ENCODE peak calls at places on chromosomes 13 and 19, in ten cellular contexts. E is HEK293T; Z is stomach; L is HL-60; A is A549; C is NCI-H1105 treated with DMSO at 0.1 percent for 48 hours; B is left colon; K is activated gamma-delta T cell; H is NCI-H2081; X is activated naive CD4-positive, alpha-beta T cell treated with anti-CD3 and anti-CD28 coated beads for 36 hours. O is an unnamed sample.

GRCh38 chr19:1173160-1173844 is 766 bp downstream of the SBNO2 start:
- DNase-seq in E (no peak), Z (no peak), L (peak), A (no peak), C (no peak), B (peak), K (no peak), H (no peak), X (peak), O (peak)

GRCh38 chr19:54106716-54107115 is 4.1 kb downstream of the NDUFA3 start:
- DNase-seq in E (no peak), Z (no peak), L (no peak), A (no peak), C (no peak), B (no peak), K (no peak), H (no peak), X (no peak), O (no peak)

GRCh38 chr13:75129331-75129730 is 352.6 kb downstream of the TBC1D4 start:
- DNase-seq in E (no peak), Z (no peak), L (no peak), A (no peak), C (no peak), B (no peak), K (no peak), H (no peak), X (no peak), O (no peak)

GRCh38 chr13:44974056-44974798 is 15.0 kb downstream of the NUFIP1 start:
- DNase-seq in E (no peak), Z (peak), L (no peak), A (no peak), C (no peak), B (peak), K (no peak), H (no peak), X (no peak), O (peak)

GRCh38 chr13:81929988-81930387 is 1589.1 kb upstream of the SPRY2 start:
- DNase-seq in E (peak), Z (no peak), L (no peak), A (no peak), C (peak), B (no peak), K (no peak), H (peak), X (no peak), O (peak)

GRCh38 chr13:43434185-43434584 is 352.6 kb downstream of the ENOX1 start:
- DNase-seq in E (no peak), Z (no peak), L (no peak), A (no peak), C (no peak), B (no peak), K (no peak), H (no peak), X (no peak), O (no peak)

GRCh38 chr19:17005000-17005399 is 21.6 kb downstream of the CPAMD8 start:
- DNase-seq in E (no peak), Z (no peak), L (no peak), A (no peak), C (no peak), B (no peak), K (no peak), H (no peak), X (no peak), O (no peak)

GRCh38 chr13:27975579-27976361 is 6.7 kb upstream of the CDX2 start:
- DNase-seq in E (no peak), Z (peak), L (no peak), A (no peak), C (no peak), B (peak), K (no peak), H (no peak), X (no peak), O (no peak)

GRCh38 chr13:36282818-36283432 is 14.7 kb downstream of the CCDC169 start:
- DNase-seq in E (peak), Z (no peak), L (no peak), A (peak), C (peak), B (no peak), K (no peak), H (peak), X (no peak), O (peak)

GRCh38 chr19:46225558-46226004 is 4.0 kb upstream of the IGFL1 start:
- DNase-seq in E (no peak), Z (no peak), L (no peak), A (no peak), C (no peak), B (no peak), K (no peak), H (no peak), X (no peak), O (peak)

GRCh38 chr19:39167461-39168257 is 29.1 kb upstream of the NCCRP1 start:
- DNase-seq in E (no peak), Z (peak), L (no peak), A (no peak), C (no peak), B (peak), K (no peak), H (no peak), X (no peak), O (no peak)

GRCh38 chr13:69683921-69684663 is 423.5 kb upstream of the ATXN8OS start:
- DNase-seq in E (no peak), Z (no peak), L (no peak), A (no peak), C (no peak), B (no peak), K (no peak), H (no peak), X (no peak), O (no peak)

GRCh38 chr13:72025836-72026235 is 158.8 kb upstream of the DACH1 start:
- DNase-seq in E (no peak), Z (no peak), L (no peak), A (no peak), C (no peak), B (no peak), K (no peak), H (no peak), X (no peak), O (no peak)

GRCh38 chr13:102333320-102334181 is 68.3 kb downstream of the FGF14 start:
- DNase-seq in E (no peak), Z (no peak), L (no peak), A (no peak), C (peak), B (no peak), K (no peak), H (peak), X (no peak), O (no peak)